ENCODE peak calls at places on chromosome 11, in four cellular contexts. T, D, O and R are unnamed samples.

GRCh38 chr11:126700773-126701554 is 299.6 kb downstream of the KIRREL3 start:
- DNase-seq in T (no peak), D (no peak), O (no peak), R (no peak)

GRCh38 chr11:64314146-64314804 is 3.1 kb downstream of the TRMT112 start:
- DNase-seq in T (no peak), D (no peak), O (no peak), R (no peak)

GRCh38 chr11:83566948-83567347 is 280.8 kb upstream of the CCDC90B start:
- DNase-seq in T (no peak), D (no peak), O (no peak), R (no peak)

GRCh38 chr11:44300881-44301855 is 8.8 kb downstream of the ALX4 start:
- DNase-seq in T (no peak), D (no peak), O (peak), R (no peak)

GRCh38 chr11:65744699-65745042 is 24.1 kb upstream of the RNASEH2C start:
- DNase-seq in T (no peak), D (no peak), O (no peak), R (no peak)

GRCh38 chr11:126362879-126363655 is 7.6 kb downstream of the ST3GAL4 start:
- DNase-seq in T (no peak), D (no peak), O (no peak), R (no peak)

GRCh38 chr11:17734418-17734911 is at the start of gene KCNC1:
- DNase-seq in T (no peak), D (no peak), O (peak), R (no peak)

GRCh38 chr11:117064275-117064674 is 34.0 kb downstream of the SIK3 start:
- DNase-seq in T (no peak), D (no peak), O (no peak), R (no peak)

GRCh38 chr11:78188809-78189724 is at the start of gene USP35:
- DNase-seq in T (no peak), D (no peak), O (no peak), R (no peak)

GRCh38 chr11:104968365-104968855 is at the start of gene CASP4:
- DNase-seq in T (peak), D (peak), O (peak), R (no peak)

GRCh38 chr11:16785520-16786128 is 47.2 kb downstream of the C11orf58 start:
- DNase-seq in T (peak), D (peak), O (peak), R (peak)

GRCh38 chr11:12502041-12502440 is 124.7 kb downstream of the PARVA start:
- DNase-seq in T (no peak), D (no peak), O (no peak), R (no peak)

GRCh38 chr11:85595285-85595884 is 31.8 kb downstream of the DLG2 start:
- DNase-seq in T (peak), D (no peak), O (peak), R (no peak)

GRCh38 chr11:102325088-102325487 is 7.8 kb downstream of the BIRC3 start:
- DNase-seq in T (no peak), D (no peak), O (no peak), R (no peak)
- TF ChIP-seq CTCF in T (no peak), D (no peak), O (peak), R (no peak)

GRCh38 chr11:67732045-67732787 is 57.8 kb upstream of the ALDH3B2 start:
- DNase-seq in T (peak), D (no peak), O (peak), R (peak)

DNA sequence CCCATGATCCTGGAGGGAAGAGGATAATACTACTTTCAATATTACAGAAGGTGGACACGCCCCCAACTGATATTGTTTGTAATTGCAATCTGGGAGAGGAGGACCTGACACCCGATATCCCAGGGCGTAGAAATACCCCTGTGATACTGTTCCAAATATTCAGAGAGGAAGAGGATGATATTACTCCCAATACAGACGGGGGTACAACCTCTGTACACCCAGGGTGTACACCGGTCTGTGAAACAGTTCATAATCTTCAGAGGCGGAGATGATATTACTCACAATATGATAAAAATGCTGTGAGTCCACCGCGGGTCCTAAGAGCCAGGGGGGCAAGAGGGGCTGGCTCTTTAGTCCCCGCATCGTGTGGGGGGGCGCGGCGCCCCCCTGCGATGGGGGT is 57.2 kb upstream of the ALDH3B2 start:
- DNase-seq in T (no peak), D (no peak), O (peak), R (no peak)
- H3K4me3 ChIP-seq in T (peak), D (no peak), O (peak), R (no peak)

GRCh38 chr11:62705880-62706831 is 1.1 kb downstream of the BSCL2 start:
- DNase-seq in T (peak), D (peak), O (peak), R (peak)
- TF ChIP-seq POLR2A in T (no peak), D (no peak), O (peak), R (no peak)

DNA sequence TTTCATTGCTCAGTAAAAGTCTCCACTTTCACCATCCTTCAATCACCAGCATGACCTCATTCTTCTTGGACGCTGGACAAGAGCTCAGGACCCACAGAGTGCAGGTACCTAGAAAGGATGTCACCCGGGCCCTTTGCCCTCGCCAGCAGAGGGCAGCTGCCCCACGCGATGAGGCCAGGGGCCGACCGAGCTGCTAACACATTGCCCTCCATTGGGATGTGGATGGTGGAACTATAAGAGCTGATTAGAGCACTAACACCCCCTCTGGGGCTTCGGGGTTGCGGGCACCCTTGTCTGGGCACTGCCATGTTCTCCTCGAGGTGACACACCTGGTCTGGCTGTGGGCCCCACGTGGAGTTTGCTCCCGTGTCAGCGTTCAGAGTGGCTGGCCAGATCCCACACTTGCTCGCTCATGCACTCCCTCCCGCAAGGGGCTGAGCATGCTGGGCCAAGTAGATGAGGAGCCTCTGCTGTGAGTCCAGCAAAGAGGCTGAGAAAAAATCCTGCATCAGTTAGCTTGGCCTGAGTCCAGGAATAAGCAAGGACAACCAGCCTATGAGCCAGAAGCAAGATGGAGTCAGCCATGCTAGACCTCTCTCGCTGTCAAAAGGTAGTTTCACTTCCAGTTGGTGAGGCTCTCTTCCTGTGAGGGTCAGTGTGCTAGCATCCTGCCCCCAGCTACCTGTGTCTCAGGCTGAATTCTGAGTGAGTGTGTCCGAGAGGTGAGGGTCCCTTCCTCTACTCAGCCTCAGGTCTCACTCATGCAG is 9.8 kb downstream of the KRTAP5-6 start:
- DNase-seq in T (no peak), D (peak), O (peak), R (no peak)
- TF ChIP-seq CTCF in T (peak), D (no peak), O (peak), R (no peak)

GRCh38 chr11:114078423-114078822 is 18.9 kb downstream of the ZBTB16 start:
- DNase-seq in T (no peak), D (no peak), O (no peak), R (peak)
- H3K4me3 ChIP-seq in T (no peak), D (no peak), O (no peak), R (no peak)

GRCh38 chr11:114161486-114162250 is 102.2 kb downstream of the ZBTB16 start:
- DNase-seq in T (no peak), D (no peak), O (no peak), R (no peak)

GRCh38 chr11:114163231-114163631 is 103.7 kb downstream of the ZBTB16 start:
- DNase-seq in T (no peak), D (no peak), O (no peak), R (no peak)

GRCh38 chr11:114164546-114164945 is 105.0 kb downstream of the ZBTB16 start:
- DNase-seq in T (no peak), D (no peak), O (no peak), R (no peak)

GRCh38 chr11:114163830-114164401 is 104.4 kb downstream of the ZBTB16 start:
- DNase-seq in T (no peak), D (no peak), O (no peak), R (no peak)

GRCh38 chr11:114162719-114163123 is 103.2 kb downstream of the ZBTB16 start:
- DNase-seq in T (no peak), D (peak), O (peak), R (peak)
- TF ChIP-seq POLR2A in T (no peak), D (peak), O (no peak), R (no peak)

GRCh38 chr11:96341237-96342130 is 1.5 kb downstream of the MAML2 start:
- DNase-seq in T (no peak), D (peak), O (no peak), R (peak)
- TF ChIP-seq CTCF in T (peak), D (peak), O (no peak), R (no peak)

DNA sequence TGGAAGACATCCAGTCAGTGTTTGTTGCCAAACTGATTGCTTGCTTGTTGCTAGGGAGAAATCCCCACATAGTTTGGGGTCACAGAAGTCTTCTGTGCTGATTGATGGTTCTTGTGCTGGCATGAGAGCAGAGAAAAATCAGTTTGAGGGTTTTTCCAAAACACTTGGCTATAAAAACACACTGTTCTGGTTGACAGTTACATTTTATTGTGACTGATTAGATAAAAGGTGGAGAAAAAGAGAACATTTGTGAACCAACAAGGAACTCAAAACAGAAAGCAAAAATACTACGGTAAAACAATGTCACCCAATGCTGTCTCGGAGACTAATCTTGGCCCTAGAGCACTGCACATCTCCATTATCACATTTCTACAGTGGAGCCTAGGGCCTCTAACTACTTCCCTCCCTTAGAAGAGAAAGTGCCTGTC is 14.4 kb upstream of the EIF4G2 start:
- DNase-seq in T (no peak), D (no peak), O (no peak), R (no peak)
- H3K4me3 ChIP-seq in T (no peak), D (no peak), O (no peak), R (no peak)